ENCODE peak calls at places on chromosomes 16 and 17, in five cellular contexts. E is stimulated activated CD8-positive, alpha-beta memory T cell treated with anti-CD3 and anti-CD28 coated beads, Interleukin-7, amount 100 ng/mL, for 4 hours; B is activated CD4-positive, CD25-positive, alpha-beta regulatory T cell; H is dorsolateral prefrontal cortex; C is left ventricle myocardium inferior. O is an unnamed sample.

GRCh38 chr17:78263736-78264340 is 32.4 kb downstream of the TMEM235 start:
- DNase-seq in H (no peak), B (no peak), C (no peak), E (no peak), O (no peak)

GRCh38 chr17:75723201-75723930 is 2.1 kb downstream of the ITGB4 start:
- DNase-seq in H (no peak), E (no peak), C (peak), B (no peak), O (no peak)

GRCh38 chr17:38943607-38944006 is 18.2 kb downstream of the LASP1NB start:
- DNase-seq in E (no peak), C (no peak), B (no peak), H (no peak), O (no peak)

GRCh38 chr16:66510711-66511614 is 39.0 kb downstream of the TK2 start:
- DNase-seq in E (no peak), H (no peak), C (peak), B (no peak), O (peak)

GRCh38 chr17:78130439-78131101 is at the start of gene TMC8:
- DNase-seq in H (no peak), C (no peak), B (peak), E (peak), O (no peak)

GRCh38 chr17:35242158-35242804 is 591 bp upstream of the SLFN5 start:
- DNase-seq in C (peak), B (peak), E (peak), H (peak), O (peak)

GRCh38 chr17:76726766-76727718 is at the start of gene METTL23:
- DNase-seq in E (peak), H (no peak), B (peak), C (peak), O (peak)

GRCh38 chr17:48045270-48046001 is 2.7 kb upstream of the NFE2L1 start:
- DNase-seq in B (no peak), H (no peak), E (no peak), C (no peak), O (no peak)

GRCh38 chr17:3773511-3773910 is 27.5 kb downstream of the ITGAE start:
- DNase-seq in E (no peak), H (no peak), C (no peak), B (no peak), O (peak)

GRCh38 chr16:31228206-31228605 is 11.3 kb upstream of the PYDC1 start:
- DNase-seq in B (no peak), C (no peak), E (no peak), H (no peak), O (no peak)

GRCh38 chr16:27193300-27193990 is 9.9 kb upstream of the KDM8 start:
- DNase-seq in E (no peak), C (no peak), B (no peak), H (no peak), O (no peak)

O was measured in adrenal gland.